ENCODE peak calls at places on chromosomes 2 and 18, in seven cellular contexts. I is astrocyte of the spinal cord; C is spleen; J is osteocyte; P is activated T-cell treated with anti-CD3 and anti-CD28 coated beads, Interleukin-2, amount 50 U/mL, for 72 hours; V is H7; M is right cardiac atrium. B is an unnamed sample.

GRCh38 chr18:79681484-79682387 is 2.1 kb downstream of the CTDP1 start:
- DNase-seq in M (no peak), V (no peak), I (no peak), J (no peak), C (peak), P (peak), B (no peak)

GRCh38 chr2:3309496-3310355 is 67.9 kb downstream of the EIPR1 start:
- DNase-seq in J (no peak), V (no peak), P (no peak), M (no peak), C (peak), I (no peak), B (no peak)

GRCh38 chr2:67879586-67880290 is 183.1 kb downstream of the C1D start:
- DNase-seq in C (no peak), P (no peak), V (no peak), I (peak), J (no peak), M (no peak), B (peak)

GRCh38 chr2:226796840-226797288 is 2.8 kb downstream of the IRS1 start:
- DNase-seq in P (no peak), C (no peak), I (peak), M (peak), V (peak), J (no peak), B (peak)

GRCh38 chr2:41966431-41966893 is 81.4 kb upstream of the PKDCC start:
- DNase-seq in J (peak), V (no peak), P (no peak), C (no peak), I (peak), M (peak), B (peak)

GRCh38 chr2:203470371-203470770 is 64.7 kb downstream of the RAPH1 start:
- DNase-seq in I (no peak), M (peak), C (no peak), J (no peak), P (no peak), V (peak), B (no peak)

GRCh38 chr18:35084494-35085449 is 43.6 kb downstream of the MAPRE2 start:
- DNase-seq in M (no peak), I (no peak), V (no peak), C (no peak), P (no peak), J (no peak), B (peak)

GRCh38 chr2:120227111-120227991 is 4.2 kb upstream of the TMEM185B start:
- DNase-seq in P (no peak), I (no peak), J (no peak), V (no peak), M (no peak), C (peak), B (no peak)

GRCh38 chr2:213868526-213868925 is 542.3 kb upstream of the VWC2L start:
- DNase-seq in J (no peak), I (no peak), P (no peak), M (no peak), C (no peak), V (no peak), B (peak)

GRCh38 chr2:1642066-1642861 is 102.1 kb downstream of the PXDN start:
- DNase-seq in I (peak), V (peak), J (no peak), C (no peak), M (peak), P (no peak), B (no peak)

GRCh38 chr2:19793132-19793750 is 108.5 kb downstream of the TTC32 start:
- DNase-seq in V (no peak), P (no peak), I (no peak), C (no peak), J (no peak), M (no peak), B (no peak)

GRCh38 chr18:60984496-60984895 is 348.7 kb upstream of the CDH20 start:
- DNase-seq in P (no peak), M (no peak), V (no peak), J (no peak), I (peak), C (no peak), B (peak)

GRCh38 chr2:20398956-20399567 is 47.8 kb upstream of the RHOB start:
- DNase-seq in P (no peak), J (no peak), C (no peak), V (no peak), M (no peak), I (no peak), B (no peak)

GRCh38 chr2:112152476-112153178 is 14.4 kb downstream of the FBLN7 start:
- DNase-seq in I (no peak), J (peak), V (no peak), C (no peak), M (no peak), P (no peak), B (no peak)

GRCh38 chr2:235940330-235940729 is 227.9 kb downstream of the GBX2 start:
- DNase-seq in J (peak), I (peak), C (peak), V (no peak), P (no peak), M (peak), B (peak)

GRCh38 chr2:191009541-191010374 is 4.2 kb downstream of the STAT1 start:
- DNase-seq in M (no peak), I (no peak), J (no peak), V (no peak), C (no peak), P (no peak), B (peak)